ENCODE peak calls at places on chromosome 13, in ten cellular contexts. B, V, J, O, S, I, K, R, W and Q are unnamed samples.
A peak's percentile ranks its signal among the peaks of the same experiment; 100 is the strongest.

GRCh38 chr13:40993987-40994386 is 25.1 kb downstream of the ELF1 start:
- DNase-seq in B (no peak), V (no peak), J (no peak), O (no peak), S (no peak), I (no peak), K (no peak), R (peak; percentile 78), W (no peak), Q (peak; percentile 70)

GRCh38 chr13:33633701-33634525 is 184.0 kb upstream of the RFC3 start:
- DNase-seq in B (no peak), V (peak; percentile 25), J (no peak), O (peak; percentile 89), S (no peak), I (no peak), K (no peak), R (no peak), W (no peak), Q (peak; percentile 26)

GRCh38 chr13:28534210-28534609 is 39.3 kb upstream of the FLT1 start:
- DNase-seq in B (no peak), V (no peak), J (no peak), O (no peak), S (no peak), I (no peak), K (no peak), R (no peak), W (no peak), Q (no peak)

GRCh38 chr13:79432086-79432485 is 26.0 kb upstream of the RBM26 start:
- DNase-seq in B (no peak), V (no peak), J (no peak), O (no peak), S (no peak), I (no peak), K (no peak), R (no peak), W (no peak), Q (no peak)

GRCh38 chr13:113357529-113357928 is 6.4 kb downstream of the GRTP1 start:
- DNase-seq in B (peak; percentile 49), V (peak; percentile 71), J (no peak), O (peak; percentile 54), S (no peak), I (no peak), K (no peak), R (no peak), W (no peak), Q (no peak)

GRCh38 chr13:33764716-33765115 is 53.2 kb upstream of the RFC3 start:
- DNase-seq in B (no peak), V (no peak), J (no peak), O (no peak), S (no peak), I (no peak), K (no peak), R (no peak), W (no peak), Q (no peak)

GRCh38 chr13:94481966-94482365 is 2.5 kb upstream of the DCT start:
- DNase-seq in B (peak; percentile 80), V (peak; percentile 80), J (no peak), O (peak; percentile 43), S (no peak), I (no peak), K (no peak), R (peak; percentile 25), W (no peak), Q (no peak)

GRCh38 chr13:71624641-71625040 is 242.4 kb downstream of the DACH1 start:
- DNase-seq in B (no peak), V (no peak), J (peak; percentile 31), O (no peak), S (no peak), I (no peak), K (no peak), R (no peak), W (no peak), Q (no peak)

GRCh38 chr13:40368123-40368891 is 298.1 kb downstream of the FOXO1 start:
- DNase-seq in B (no peak), V (no peak), J (no peak), O (no peak), S (no peak), I (no peak), K (no peak), R (no peak), W (no peak), Q (no peak)

GRCh38 chr13:111227405-111227804 is 93.0 kb upstream of the TEX29 start:
- DNase-seq in B (peak; percentile 28), V (no peak), J (no peak), O (no peak), S (no peak), I (no peak), K (no peak), R (no peak), W (no peak), Q (no peak)

GRCh38 chr13:45269204-45269603 is 68.4 kb upstream of the KCTD4 start:
- DNase-seq in B (peak; percentile 23), V (peak; percentile 68), J (no peak), O (peak; percentile 76), S (no peak), I (no peak), K (no peak), R (no peak), W (no peak), Q (no peak)

GRCh38 chr13:112688560-112689497 is 1.0 kb upstream of the ATP11A start:
- DNase-seq in B (peak; percentile 4), V (no peak), J (peak; percentile 44), O (peak; percentile 11), S (no peak), I (no peak), K (no peak), R (no peak), W (peak; percentile 40), Q (peak; percentile 45)